ENCODE peak calls at places on chromosomes 3 and 15, in six cellular contexts. M is HCT116, E is K562, X is H1, Z is GM12878, W is SK-N-SH. A is an unnamed sample. For H4K20me1, the result is how much of the 10 kb centered on the place peaks cover.

GRCh38 chr3:188152660-188153497 is 1.1 kb upstream of the LPP start:
- DNase-seq in M (no peak), W (peak), X (peak), Z (no peak), E (no peak), A (no peak)

GRCh38 chr3:9898467-9899229 is 4.0 kb upstream of the IL17RE start:
- DNase-seq in W (no peak), E (no peak), Z (no peak), X (no peak), M (no peak), A (no peak)

GRCh38 chr3:77421916-77422315 is 382.0 kb downstream of the ROBO2 start:
- DNase-seq in W (no peak), E (no peak), X (no peak), Z (no peak), M (no peak), A (no peak)

GRCh38 chr3:122929188-122929465 is 98.4 kb downstream of the SEMA5B start:
- DNase-seq in M (no peak), X (no peak), E (no peak), Z (no peak), W (peak), A (no peak)

GRCh38 chr3:149790698-149791097 is 1.7 kb downstream of the ANKUB1 start:
- DNase-seq in X (no peak), Z (no peak), E (no peak), W (no peak), M (no peak), A (no peak)

GRCh38 chr15:27463699-27464098 is 492.7 kb downstream of the GABRG3 start:
- DNase-seq in M (no peak), E (no peak), X (no peak), Z (no peak), W (no peak), A (no peak)

GRCh38 chr3:101325393-101326134 is 5.2 kb upstream of the IMPG2 start:
- DNase-seq in X (no peak), Z (no peak), W (no peak), E (peak), M (no peak), A (no peak)

GRCh38 chr15:77552066-77552465 is 80.6 kb downstream of the LINGO1 start:
- DNase-seq in X (no peak), E (no peak), Z (no peak), W (no peak), M (no peak), A (no peak)

GRCh38 chr3:492586-493296 is 296.2 kb downstream of the CHL1 start:
- DNase-seq in M (no peak), W (no peak), Z (no peak), X (no peak), E (no peak), A (no peak)

GRCh38 chr15:70156781-70157261 is 59.1 kb upstream of the TLE3 start:
- DNase-seq in X (no peak), E (no peak), M (no peak), Z (no peak), W (no peak), A (peak)

GRCh38 chr3:52516509-52517195 is 17.0 kb downstream of the NT5DC2 start:
- DNase-seq in X (no peak), M (no peak), W (no peak), E (no peak), Z (no peak), A (no peak)

GRCh38 chr3:129596194-129597086 is 10.0 kb downstream of the PLXND1 start:
- DNase-seq in E (peak), X (no peak), W (peak), M (no peak), Z (no peak), A (peak)

GRCh38 chr15:72970965-72971746 is 81.1 kb upstream of the NEO1 start:
- DNase-seq in X (no peak), W (no peak), Z (no peak), M (no peak), E (no peak), A (no peak)

GRCh38 chr3:141279074-141279945 is 47.7 kb downstream of the PXYLP1 start:
- DNase-seq in W (peak), M (no peak), X (no peak), E (peak), Z (no peak), A (no peak)

GRCh38 chr3:14598143-14598569 is 53.4 kb upstream of the CCDC174 start:
- DNase-seq in X (peak), M (no peak), E (peak), Z (no peak), W (peak), A (peak)

GRCh38 chr3:197516517-197516889 is 39.3 kb downstream of the BDH1 start:
- DNase-seq in W (no peak), M (peak), X (no peak), Z (no peak), E (peak), A (peak)

GRCh38 chr15:82040862-82041261 is 5.0 kb downstream of the MEX3B start:
- DNase-seq in M (no peak), W (no peak), E (peak), Z (no peak), X (peak), A (no peak)

GRCh38 chr3:157667493-157667892 is 164.3 kb upstream of the VEPH1 start:
- DNase-seq in E (no peak), X (no peak), Z (no peak), W (no peak), M (no peak), A (no peak)

GRCh38 chr3:134337511-134338200 is 36.6 kb downstream of the AMOTL2 start:
- DNase-seq in X (no peak), M (no peak), E (no peak), W (no peak), Z (no peak), A (no peak)

GRCh38 chr3:46604127-46604526 is 8.2 kb upstream of the FAM240A start:
- DNase-seq in M (no peak), E (no peak), X (no peak), Z (no peak), W (no peak), A (no peak)

GRCh38 chr3:61575893-61576292 is 14.5 kb downstream of the PTPRG start:
- DNase-seq in Z (no peak), M (no peak), E (no peak), W (no peak), X (no peak), A (no peak)

GRCh38 chr3:154121236-154122095 is at the start of gene ARHGEF26:
- DNase-seq in E (peak), M (peak), W (peak), X (peak), Z (no peak), A (peak)

GRCh38 chr3:189144645-189145044 is 27.1 kb upstream of the TPRG1 start:
- DNase-seq in Z (no peak), E (no peak), M (no peak), X (no peak), W (peak), A (peak)

GRCh38 chr3:127253491-127253890 is 34.4 kb downstream of the PRR20G start:
- DNase-seq in X (no peak), Z (no peak), W (no peak), M (no peak), E (no peak), A (no peak)

GRCh38 chr3:141738636-141739363 is 702 bp downstream of the RNF7 start:
- DNase-seq in Z (no peak), E (peak), X (no peak), W (peak), M (no peak), A (peak)

GRCh38 chr15:45642203-45642932 is 7.5 kb downstream of the SQOR start:
- DNase-seq in X (no peak), W (no peak), E (no peak), M (no peak), Z (no peak), A (peak)

GRCh38 chr3:171460226-171461086 is at the start of gene TNIK:
- DNase-seq in M (peak), Z (peak), X (peak), E (peak), W (peak), A (peak)

GRCh38 chr3:149010504-149010951 is 19.2 kb downstream of the GYG1 start:
- DNase-seq in M (no peak), X (no peak), E (no peak), Z (no peak), W (no peak), A (no peak)

GRCh38 chr15:40900256-40901052 is 6.2 kb downstream of the VPS18 start:
- DNase-seq in X (no peak), M (no peak), E (no peak), Z (no peak), W (no peak), A (no peak)

GRCh38 chr3:149717391-149718056 is 34.8 kb downstream of the COMMD2 start:
- DNase-seq in Z (no peak), E (peak), W (peak), M (peak), X (peak), A (peak)

GRCh38 chr15:63870403-63871209 is 36.9 kb upstream of the HERC1 start:
- DNase-seq in Z (no peak), E (peak), M (no peak), W (no peak), X (no peak), A (peak)

GRCh38 chr3:14605070-14605469 is 46.5 kb upstream of the CCDC174 start:
- DNase-seq in W (no peak), X (no peak), Z (no peak), E (no peak), M (no peak), A (peak)

GRCh38 chr15:74618841-74619596 is 3.4 kb downstream of the CLK3 start:
- DNase-seq in X (no peak), W (no peak), E (no peak), M (no peak), Z (no peak), A (no peak)
- H4K20me1 ChIP-seq in X (under half), W (half or more), E (half or more), M (under half), Z (under half), A (under half)

GRCh38 chr15:68818671-68819450 is 1.8 kb downstream of the ANP32A start:
- DNase-seq in M (no peak), E (peak), X (peak), Z (no peak), W (peak), A (peak)
- TF ChIP-seq MAX in M (peak), E (peak), X (no peak), Z (no peak), W (no peak), A (no peak)

GRCh38 chr3:15634671-15635661 is 33.4 kb downstream of the BTD start:
- DNase-seq in M (no peak), E (no peak), Z (no peak), W (peak), X (no peak), A (peak)
- H3K27ac ChIP-seq in M (peak), E (no peak), Z (no peak), W (peak), X (no peak), A (peak)

GRCh38 chr15:71811752-71812735 is 1.7 kb downstream of the NR2E3 start:
- DNase-seq in Z (no peak), E (no peak), M (no peak), W (peak), X (no peak), A (no peak)

GRCh38 chr15:71812966-71813722 is 2.8 kb downstream of the NR2E3 start:
- DNase-seq in X (no peak), M (no peak), W (no peak), E (no peak), Z (no peak), A (no peak)

GRCh38 chr15:71809346-71809745 is 1.0 kb upstream of the NR2E3 start:
- DNase-seq in E (no peak), Z (no peak), M (no peak), W (no peak), X (no peak), A (no peak)

GRCh38 chr15:71810256-71811035 is at the start of gene NR2E3:
- DNase-seq in W (peak), Z (no peak), X (no peak), E (no peak), M (no peak), A (no peak)

GRCh38 chr15:71811036-71811736 is 832 bp downstream of the NR2E3 start:
- DNase-seq in X (no peak), M (no peak), Z (no peak), W (peak), E (no peak), A (no peak)
- H4K20me1 ChIP-seq in X (under half), M (under half), Z (under half), W (under half), E (under half), A (under half)

GRCh38 chr3:48077835-48078234 is 61.6 kb upstream of the MAP4 start:
- DNase-seq in Z (no peak), W (no peak), E (no peak), M (no peak), X (no peak), A (no peak)
- TF ChIP-seq MAX in Z (no peak), W (no peak), E (no peak), M (no peak), X (no peak), A (no peak)

GRCh38 chr15:100987143-100987542 is 68.0 kb downstream of the LRRK1 start:
- DNase-seq in M (no peak), W (no peak), Z (no peak), X (no peak), E (no peak), A (no peak)
- H3K27ac ChIP-seq in M (no peak), W (no peak), Z (no peak), X (no peak), E (no peak), A (no peak)

DNA sequence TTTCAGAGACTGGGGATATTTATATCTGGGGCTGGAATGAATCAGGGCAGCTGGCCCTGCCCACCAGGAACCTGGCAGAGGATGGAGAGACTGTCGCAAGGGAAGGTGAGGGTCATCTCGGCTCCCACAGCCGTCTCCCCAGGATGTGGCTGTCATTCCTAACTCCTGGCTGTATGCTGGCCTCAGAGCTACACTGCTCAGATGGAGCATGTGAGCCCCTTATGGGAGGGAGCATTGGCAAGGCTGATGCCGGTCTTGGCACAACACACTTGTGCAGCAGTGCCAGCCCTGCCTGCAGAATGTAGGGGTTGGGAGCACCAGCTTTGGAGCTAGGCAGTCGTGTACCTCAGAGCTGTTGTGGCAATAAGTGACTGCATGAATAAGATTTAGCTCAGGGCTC is 5.2 kb downstream of the RCCD1 start:
- DNase-seq in W (no peak), X (no peak), Z (no peak), M (no peak), E (no peak), A (no peak)
- H4K20me1 ChIP-seq in W (under half), X (under half), Z (under half), M (under half), E (under half), A (under half)

A was measured in endothelial cell of umbilical vein.